ENCODE peak calls at places on chromosome 4, in five cellular contexts. E, U, S, P and W are unnamed samples.

GRCh38 chr4:87235020-87235671 is 14.7 kb upstream of the KLHL8 start:
- DNase-seq in E (peak; percentile 37), U (peak; percentile 62), S (no peak), P (no peak), W (no peak)

GRCh38 chr4:77695769-77696168 is 90.1 kb downstream of the CXCL13 start:
- DNase-seq in E (peak; percentile 96), U (peak; percentile 97), S (peak; percentile 71), P (no peak), W (no peak)

GRCh38 chr4:26510334-26510705 is 20.0 kb upstream of the CCKAR start:
- DNase-seq in E (no peak), U (no peak), S (no peak), P (no peak), W (no peak)

GRCh38 chr4:69689530-69690111 is 36.6 kb upstream of the UGT2A1 start:
- DNase-seq in E (peak; percentile 34), U (peak; percentile 26), S (peak; percentile 12), P (no peak), W (peak; percentile 15)

GRCh38 chr4:175071123-175071522 is 153.0 kb downstream of the ADAM29 start:
- DNase-seq in E (no peak), U (no peak), S (peak; percentile 10), P (no peak), W (no peak)

GRCh38 chr4:87078987-87079469 is 141.4 kb downstream of the KLHL8 start:
- DNase-seq in E (peak; percentile 68), U (peak; percentile 88), S (no peak), P (no peak), W (no peak)

GRCh38 chr4:98242538-98242937 is 18.6 kb upstream of the RAP1GDS1 start:
- DNase-seq in E (no peak), U (no peak), S (no peak), P (no peak), W (no peak)

GRCh38 chr4:41696131-41696530 is 52.4 kb downstream of the PHOX2B start:
- DNase-seq in E (no peak), U (no peak), S (no peak), P (no peak), W (no peak)

GRCh38 chr4:33924239-33924638 is 2320.1 kb downstream of the ARAP2 start:
- DNase-seq in E (peak; percentile 84), U (peak; percentile 37), S (peak; percentile 87), P (no peak), W (peak; percentile 4)

GRCh38 chr4:173151496-173151895 is 17.1 kb upstream of the GALNT7 start:
- DNase-seq in E (no peak), U (no peak), S (no peak), P (no peak), W (no peak)

GRCh38 chr4:173403051-173403450 is 4.1 kb upstream of the SCRG1 start:
- DNase-seq in E (peak; percentile 7), U (peak; percentile 39), S (peak; percentile 72), P (no peak), W (no peak)

GRCh38 chr4:153152453-153153338 is 51.5 kb upstream of the TRIM2 start:
- DNase-seq in E (peak; percentile 48), U (peak; percentile 23), S (peak; percentile 78), P (no peak), W (peak; percentile 56)

GRCh38 chr4:155809835-155810234 is 51.0 kb downstream of the GUCY1B1 start:
- DNase-seq in E (peak; percentile 87), U (peak; percentile 92), S (peak; percentile 93), P (no peak), W (peak; percentile 43)

GRCh38 chr4:67785528-67785927 is 31.3 kb upstream of the GNRHR start:
- DNase-seq in E (no peak), U (no peak), S (no peak), P (no peak), W (no peak)

GRCh38 chr4:153345011-153345981 is 808 bp downstream of the MND1 start:
- DNase-seq in E (peak; percentile 65), U (peak; percentile 56), S (peak; percentile 86), P (no peak), W (peak; percentile 70)

GRCh38 chr4:4424499-4425115 is 37.7 kb downstream of the NSG1 start:
- DNase-seq in E (no peak), U (no peak), S (no peak), P (no peak), W (no peak)

GRCh38 chr4:145481164-145481941 is at the start of gene SMAD1:
- DNase-seq in E (peak; percentile 85), U (peak; percentile 82), S (peak; percentile 92), P (no peak), W (peak; percentile 64)

DNA sequence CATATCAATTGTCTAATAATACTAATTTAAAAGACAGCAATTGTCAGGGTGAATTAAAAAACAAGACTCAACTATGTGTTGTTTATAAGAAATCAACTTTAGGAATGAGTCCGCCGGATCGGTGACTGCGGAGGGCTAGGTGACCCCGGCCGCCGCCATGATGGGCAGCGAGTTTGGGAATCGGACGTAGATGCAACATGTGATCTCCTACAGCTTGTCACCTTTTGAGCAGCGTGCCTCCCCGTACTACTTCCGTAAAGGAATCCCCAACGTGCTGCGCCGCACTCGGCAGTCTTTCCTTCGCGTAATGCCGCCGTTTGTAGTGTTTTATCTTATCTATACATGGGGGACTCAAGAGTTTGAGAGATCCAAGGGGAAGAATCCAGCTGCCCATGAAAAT is 742.5 kb upstream of the PABPC4L start:
- DNase-seq in E (no peak), U (no peak), S (no peak), P (no peak), W (no peak)
- H2BK15ac ChIP-seq in E (no peak overlapping the region), U (no peak overlapping the region), S (no peak overlapping the region), P (no peak overlapping the region), W (no peak overlapping the region)

GRCh38 chr4:1730532-1731135 is 9.3 kb downstream of the TACC3 start:
- DNase-seq in E (no peak), U (no peak), S (no peak), P (no peak), W (no peak)
- H3K4me2 ChIP-seq in E (no peak overlapping the region), U (no peak overlapping the region), S (no peak overlapping the region), P (no peak overlapping the region), W (no peak overlapping the region)

GRCh38 chr4:56977321-56978012 is at the start of gene NOA1:
- DNase-seq in E (peak; percentile 99), U (peak; percentile 99), S (peak; percentile 100), P (peak; percentile 96), W (peak; percentile 98)

GRCh38 chr4:56986192-56986591 is 7.5 kb downstream of the POLR2B start:
- DNase-seq in E (no peak), U (no peak), S (no peak), P (no peak), W (no peak)

GRCh38 chr4:56979674-56980073 is 978 bp downstream of the POLR2B start:
- DNase-seq in E (peak; percentile 76), U (peak; percentile 19), S (peak; percentile 45), P (no peak), W (no peak)

GRCh38 chr4:56978750-56979303 is at the start of gene POLR2B:
- DNase-seq in E (peak; percentile 96), U (peak; percentile 89), S (peak; percentile 99), P (peak; percentile 89), W (peak; percentile 95)

GRCh38 chr4:56981795-56982201 is 3.1 kb downstream of the POLR2B start:
- DNase-seq in E (peak; percentile 63), U (peak; percentile 69), S (peak; percentile 67), P (no peak), W (no peak)
- H3K36me3 ChIP-seq in E (peaks cover 11% of the 10 kb centered on the region), U (peaks cover 10% of the 10 kb centered on the region), S (no peaks in the 10 kb centered on the region), P (peaks cover 4% of the 10 kb centered on the region), W (peaks cover 5% of the 10 kb centered on the region)

GRCh38 chr4:143390764-143391163 is 54.1 kb downstream of the GAB1 start:
- DNase-seq in E (no peak), U (no peak), S (no peak), P (no peak), W (no peak)
- H2BK15ac ChIP-seq in E (no peak overlapping the region), U (peak overlapping the region; percentile 70), S (no peak overlapping the region), P (no peak overlapping the region), W (no peak overlapping the region)

DNA sequence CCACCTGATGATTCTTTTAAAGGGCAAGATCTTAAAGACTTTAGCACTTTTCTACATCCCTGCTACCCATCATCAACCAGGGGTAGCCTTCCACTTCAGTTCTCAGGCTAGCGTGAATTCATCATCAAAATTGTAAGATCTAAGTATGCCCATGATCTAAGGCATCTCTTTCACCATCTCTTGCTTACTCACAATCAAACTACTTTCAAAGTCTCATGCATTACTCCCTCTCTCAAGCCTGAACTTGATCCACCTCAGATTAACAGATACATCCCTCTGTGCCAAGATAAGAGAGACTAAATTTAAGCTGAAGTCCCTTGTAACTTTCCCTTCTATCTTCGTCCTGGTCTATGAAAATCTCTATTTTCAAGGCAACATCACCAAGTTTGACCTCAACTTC is 62.8 kb downstream of the DHX15 start:
- DNase-seq in E (no peak), U (peak; percentile 23), S (no peak), P (no peak), W (no peak)
- H3K4me2 ChIP-seq in E (no peak overlapping the region), U (no peak overlapping the region), S (no peak overlapping the region), P (no peak overlapping the region), W (no peak overlapping the region)